ENCODE peak calls at places on chromosomes 7 and 10, in ten cellular contexts. N is HepG2, P is heart left ventricle, I is right lobe of liver, B is upper lobe of left lung, G is HCT116, F is A549, H is IMR-90, Y is gastrocnemius medialis, L is body of pancreas. E is an unnamed sample. For H3K4me1, the result is how much of the 10 kb centered on the place peaks cover.

GRCh38 chr7:31957090-31957720 is 113.0 kb downstream of the PDE1C start:
- ATAC-seq in N (no peak), P (no peak), I (no peak), B (no peak), G (no peak), F (peak), H (peak), Y (no peak), L (no peak), E (no peak)

GRCh38 chr10:99828464-99828863 is 46.0 kb downstream of the ABCC2 start:
- ATAC-seq in N (peak), P (no peak), I (no peak), B (no peak), G (no peak), F (no peak), H (no peak), Y (no peak), L (no peak), E (no peak)

GRCh38 chr7:36262706-36263484 is 109.8 kb downstream of the EEPD1 start:
- ATAC-seq in N (no peak), P (no peak), I (no peak), B (no peak), G (no peak), F (no peak), H (no peak), Y (no peak), L (no peak), E (no peak)

GRCh38 chr10:68684413-68684812 is 36.6 kb upstream of the CCAR1 start:
- ATAC-seq in N (no peak), P (no peak), I (peak), B (no peak), G (no peak), F (no peak), H (no peak), Y (no peak), L (no peak), E (no peak)

GRCh38 chr10:91598211-91598981 is 34.5 kb downstream of the PPP1R3C start:
- ATAC-seq in N (no peak), P (no peak), I (no peak), B (no peak), G (peak), F (peak), H (peak), Y (no peak), L (no peak), E (peak)

GRCh38 chr7:42237891-42238531 is 1.0 kb upstream of the GLI3 start:
- ATAC-seq in N (no peak), P (peak), I (peak), B (peak), G (no peak), F (no peak), H (peak), Y (peak), L (no peak), E (peak)

GRCh38 chr7:105213619-105214018 is 175.1 kb downstream of the SRPK2 start:
- ATAC-seq in N (no peak), P (no peak), I (peak), B (peak), G (no peak), F (no peak), H (no peak), Y (no peak), L (no peak), E (no peak)

GRCh38 chr10:61978965-61979364 is 77.5 kb downstream of the ARID5B start:
- ATAC-seq in N (no peak), P (peak), I (peak), B (peak), G (peak), F (no peak), H (no peak), Y (no peak), L (no peak), E (peak)

GRCh38 chr10:94403823-94404228 is 1.5 kb downstream of the TBC1D12 start:
- ATAC-seq in N (no peak), P (no peak), I (peak), B (peak), G (no peak), F (no peak), H (peak), Y (no peak), L (no peak), E (no peak)

DNA sequence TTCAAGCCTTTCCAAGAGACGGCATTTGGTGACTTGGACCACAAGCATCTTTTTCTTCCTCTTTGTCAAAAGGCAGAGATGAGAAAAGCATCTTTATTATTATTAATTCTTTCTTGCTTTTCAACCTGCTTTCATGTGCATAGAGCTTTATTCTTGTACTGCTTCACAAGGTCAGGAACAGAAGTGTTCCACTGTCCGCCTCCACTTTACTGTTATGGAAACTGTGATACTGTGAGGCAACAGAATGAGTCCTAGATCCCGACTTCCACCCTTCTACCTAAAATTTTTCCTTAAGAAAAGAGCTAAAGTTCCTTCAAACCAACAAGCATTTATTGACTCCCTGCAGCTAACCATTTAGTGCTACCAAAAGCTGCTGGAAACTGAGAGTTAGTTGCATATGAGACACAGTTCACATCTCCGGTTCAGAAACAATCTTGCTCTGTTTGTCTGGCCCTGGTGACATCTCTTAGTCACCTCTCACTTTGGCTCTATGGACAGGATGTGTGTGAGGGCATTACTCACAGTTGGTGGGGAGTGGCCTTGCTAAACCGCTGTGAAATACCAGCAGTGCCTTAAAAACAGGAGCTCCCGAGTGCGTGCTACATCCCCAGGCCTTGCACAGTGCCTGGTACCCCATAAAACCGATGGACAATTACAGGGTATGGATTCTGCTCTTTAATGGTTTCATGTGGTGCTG is 77.1 kb upstream of the TRIL start:
- ATAC-seq in N (peak), P (peak), I (peak), B (peak), G (peak), F (peak), H (peak), Y (no peak), L (no peak), E (peak)
- H3K4me1 ChIP-seq in N (under half), P (under half), I (under half), B (under half), G (under half), F (under half), H (under half), Y (under half), L (under half), E (under half)

GRCh38 chr10:32151876-32152275 is 95.7 kb upstream of the KIF5B start:
- ATAC-seq in N (no peak), P (no peak), I (no peak), B (no peak), G (peak), F (no peak), H (no peak), Y (no peak), L (no peak), E (no peak)

GRCh38 chr10:32147730-32148129 is 91.5 kb upstream of the KIF5B start:
- ATAC-seq in N (no peak), P (no peak), I (no peak), B (no peak), G (no peak), F (no peak), H (no peak), Y (no peak), L (no peak), E (no peak)

GRCh38 chr10:32150532-32151101 is 94.4 kb upstream of the KIF5B start:
- ATAC-seq in N (no peak), P (no peak), I (no peak), B (no peak), G (no peak), F (no peak), H (no peak), Y (no peak), L (peak), E (no peak)

GRCh38 chr10:32148864-32149256 is 92.6 kb upstream of the KIF5B start:
- ATAC-seq in N (no peak), P (no peak), I (no peak), B (no peak), G (no peak), F (peak), H (no peak), Y (no peak), L (peak), E (no peak)

DNA sequence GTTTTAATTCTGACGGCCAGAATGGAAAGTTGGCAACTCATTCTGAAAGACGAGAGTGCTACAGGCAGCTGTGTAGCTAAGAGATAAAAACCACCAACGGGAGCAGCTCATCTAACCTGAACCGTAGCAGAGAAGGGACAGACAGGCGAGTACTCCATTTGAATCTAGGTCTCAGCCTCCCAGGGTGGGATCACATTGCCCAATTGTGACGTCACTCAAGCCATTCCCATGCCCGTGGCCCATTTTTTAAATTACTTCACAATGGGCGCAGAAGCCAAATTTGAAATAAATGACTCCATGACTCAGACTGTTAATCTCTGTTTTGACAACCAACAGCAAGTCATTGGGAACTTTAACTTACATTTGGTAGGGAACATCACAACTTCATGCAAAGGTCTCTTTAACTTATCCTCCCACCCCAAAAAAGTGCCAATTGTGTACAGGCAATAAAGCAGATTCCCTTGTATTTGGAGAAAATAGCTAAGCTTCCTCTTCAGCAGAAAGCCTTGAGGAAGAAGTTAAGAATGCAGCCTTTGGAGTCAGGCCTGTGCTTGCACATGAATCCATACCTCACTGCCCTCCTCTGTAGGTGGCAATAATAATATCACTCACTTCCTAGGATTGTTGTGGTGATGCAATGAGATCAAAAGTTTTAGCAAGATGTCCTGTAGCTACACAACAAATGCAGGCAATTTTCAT is 93.2 kb upstream of the KIF5B start:
- ATAC-seq in N (no peak), P (peak), I (no peak), B (peak), G (peak), F (peak), H (peak), Y (peak), L (peak), E (peak)
- TF ChIP-seq CTCF in N (no peak), P (no peak), I (no peak), B (no peak), G (no peak), F (no peak), H (no peak), Y (no peak), L (peak), E (peak)

GRCh38 chr10:102646610-102647432 is 2.5 kb downstream of the TRIM8 start:
- ATAC-seq in N (no peak), P (peak), I (no peak), B (no peak), G (peak), F (no peak), H (peak), Y (no peak), L (no peak), E (no peak)
- TF ChIP-seq POLR2A in N (no peak), P (peak), I (no peak), B (no peak), G (no peak), F (no peak), H (no peak), Y (no peak), L (no peak), E (no peak)

GRCh38 chr10:63515002-63515763 is 6.0 kb upstream of the REEP3 start:
- ATAC-seq in N (peak), P (peak), I (peak), B (peak), G (peak), F (peak), H (peak), Y (no peak), L (no peak), E (no peak)
- H3K4me1 ChIP-seq in N (half or more), P (half or more), I (under half), B (under half), G (under half), F (under half), H (under half), Y (half or more), L (under half), E (under half)

GRCh38 chr10:124742418-124743187 is 1.6 kb downstream of the FAM53B start:
- ATAC-seq in N (peak), P (no peak), I (no peak), B (no peak), G (no peak), F (peak), H (no peak), Y (peak), L (no peak), E (no peak)
- TF ChIP-seq CTCF in N (peak), P (peak), I (no peak), B (no peak), G (peak), F (peak), H (no peak), Y (peak), L (peak), E (peak)

GRCh38 chr7:100826546-100827329 is 585 bp downstream of the EPHB4 start:
- ATAC-seq in N (peak), P (no peak), I (peak), B (peak), G (peak), F (peak), H (peak), Y (peak), L (peak), E (peak)

GRCh38 chr7:100824499-100825214 is 2.7 kb downstream of the EPHB4 start:
- ATAC-seq in N (no peak), P (no peak), I (no peak), B (no peak), G (no peak), F (no peak), H (no peak), Y (no peak), L (no peak), E (no peak)

GRCh38 chr7:100823534-100823933 is 3.8 kb downstream of the EPHB4 start:
- ATAC-seq in N (no peak), P (no peak), I (no peak), B (no peak), G (no peak), F (no peak), H (no peak), Y (no peak), L (no peak), E (no peak)

GRCh38 chr7:100825760-100826545 is 1.4 kb downstream of the EPHB4 start:
- ATAC-seq in N (peak), P (no peak), I (no peak), B (no peak), G (no peak), F (peak), H (no peak), Y (no peak), L (no peak), E (no peak)

DNA sequence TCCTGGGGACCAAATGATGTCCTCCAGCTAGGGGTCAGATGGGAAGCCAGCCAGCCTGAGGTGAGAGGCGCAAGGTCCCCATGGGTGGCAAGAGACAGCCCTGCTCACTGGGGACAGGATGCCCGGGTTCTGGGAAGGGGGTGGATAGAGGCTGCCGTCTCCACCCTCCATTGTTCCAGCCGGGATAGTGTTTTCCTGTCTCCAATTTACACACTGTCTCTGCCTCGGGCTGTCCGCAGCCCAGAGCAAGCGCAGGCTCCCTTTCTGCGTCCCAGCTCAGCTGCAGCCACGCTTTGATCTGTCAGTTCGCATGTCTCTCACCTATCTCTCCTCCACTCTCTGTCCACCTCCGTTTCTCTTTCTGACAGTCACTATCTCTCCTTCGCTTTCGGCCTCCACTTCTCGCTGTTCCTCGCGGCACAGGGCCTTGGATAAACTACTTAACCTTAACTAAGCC is 2.1 kb downstream of the EPHB4 start:
- ATAC-seq in N (peak), P (peak), I (peak), B (no peak), G (no peak), F (no peak), H (no peak), Y (no peak), L (no peak), E (no peak)
- TF ChIP-seq POLR2A in N (no peak), P (peak), I (no peak), B (no peak), G (no peak), F (no peak), H (no peak), Y (no peak), L (peak), E (no peak)

GRCh38 chr10:46239999-46240683 is 46.7 kb upstream of the ANTXRL start:
- ATAC-seq in N (no peak), P (no peak), I (no peak), B (no peak), G (no peak), F (no peak), H (no peak), Y (no peak), L (no peak), E (no peak)
- H3K4me1 ChIP-seq in N (under half), P (under half), I (under half), B (under half), G (under half), F (under half), H (under half), Y (under half), L (under half), E (under half)

DNA sequence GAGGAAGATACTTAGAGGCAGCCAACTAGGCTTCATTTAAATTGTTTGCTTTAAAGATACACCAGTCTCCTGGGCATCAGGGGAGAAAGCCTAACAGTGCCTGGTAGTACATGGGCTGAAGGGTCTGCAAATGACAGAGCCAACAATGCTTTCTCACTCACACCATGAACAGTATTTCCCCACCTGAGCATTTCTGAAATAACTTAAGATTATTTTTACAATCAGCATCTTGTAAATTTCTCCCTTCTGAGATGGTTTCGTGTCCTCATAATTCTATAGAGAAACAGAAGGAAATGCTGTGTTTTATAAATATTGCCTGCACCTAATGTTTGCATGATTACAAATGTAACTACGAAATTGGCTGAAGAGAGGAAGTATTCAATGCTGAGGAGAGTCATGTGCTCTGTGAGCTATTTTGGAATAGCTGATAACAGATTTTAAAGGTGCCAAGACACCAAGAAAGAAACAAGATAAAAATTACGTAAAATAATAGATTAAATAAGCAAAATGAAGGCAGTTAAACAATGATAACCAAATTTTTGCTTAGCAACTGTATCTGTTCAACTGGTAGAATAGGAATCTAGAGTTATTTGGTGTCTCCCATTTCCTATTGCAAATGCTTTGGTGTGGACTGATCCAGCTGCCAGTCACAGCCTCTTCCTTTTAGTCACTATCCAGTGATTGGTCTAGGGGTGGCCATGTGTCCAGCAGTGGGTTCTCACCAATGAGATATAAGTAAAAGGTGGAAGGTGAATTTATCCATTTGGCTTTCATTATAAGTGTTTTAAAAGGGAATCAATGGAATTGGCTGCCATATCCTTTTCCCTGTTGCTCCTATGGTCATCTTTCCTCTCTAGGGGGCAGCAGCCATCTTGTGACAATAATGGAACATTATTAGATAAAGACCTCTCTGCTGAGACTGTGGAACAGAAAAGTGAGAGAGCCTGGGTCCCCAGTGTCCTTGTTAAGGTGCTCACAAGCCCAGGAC is 167.9 kb upstream of the SLC26A5 start:
- ATAC-seq in N (peak), P (no peak), I (peak), B (no peak), G (peak), F (no peak), H (peak), Y (no peak), L (peak), E (no peak)
- TF ChIP-seq CTCF in N (peak), P (no peak), I (peak), B (no peak), G (peak), F (peak), H (peak), Y (no peak), L (no peak), E (no peak)

GRCh38 chr7:121397832-121398231 is 1.7 kb upstream of the FAM3C start:
- ATAC-seq in N (no peak), P (no peak), I (peak), B (no peak), G (no peak), F (no peak), H (no peak), Y (no peak), L (peak), E (no peak)

GRCh38 chr7:121395494-121395960 is 581 bp downstream of the FAM3C start:
- ATAC-seq in N (peak), P (no peak), I (peak), B (no peak), G (peak), F (no peak), H (peak), Y (peak), L (peak), E (no peak)

GRCh38 chr7:121394709-121395140 is 1.4 kb downstream of the FAM3C start:
- ATAC-seq in N (no peak), P (no peak), I (peak), B (no peak), G (no peak), F (no peak), H (no peak), Y (no peak), L (peak), E (no peak)

GRCh38 chr7:121397346-121397745 is 1.2 kb upstream of the FAM3C start:
- ATAC-seq in N (no peak), P (no peak), I (no peak), B (no peak), G (no peak), F (no peak), H (no peak), Y (no peak), L (no peak), E (no peak)

GRCh38 chr7:121395961-121396757 is at the start of gene FAM3C:
- ATAC-seq in N (peak), P (peak), I (peak), B (peak), G (peak), F (peak), H (peak), Y (peak), L (peak), E (peak)
- TF ChIP-seq POLR2A in N (peak), P (peak), I (peak), B (peak), G (peak), F (peak), H (peak), Y (peak), L (peak), E (peak)